ENCODE peak calls at places on chromosome 6, in four cellular contexts. H, C, Z and K are unnamed samples.

GRCh38 chr6:48978016-48978415 is 485.0 kb downstream of the MMUT start:
- DNase-seq in H (no peak), C (no peak), Z (no peak), K (no peak)

GRCh38 chr6:153668758-153669157 is 370.3 kb upstream of the OPRM1 start:
- DNase-seq in H (no peak), C (no peak), Z (no peak), K (no peak)

GRCh38 chr6:127288705-127289104 is 22.0 kb downstream of the RNF146 start:
- DNase-seq in H (no peak), C (no peak), Z (no peak), K (no peak)

GRCh38 chr6:45640081-45640491 is 262.4 kb upstream of the SUPT3H start:
- DNase-seq in H (no peak), C (no peak), Z (no peak), K (no peak)

GRCh38 chr6:3990692-3991491 is 88.0 kb downstream of the FAM217A start:
- DNase-seq in H (peak; percentile 89), C (peak; percentile 85), Z (peak; percentile 92), K (peak; percentile 85)

GRCh38 chr6:8064638-8065518 is 689 bp upstream of the BLOC1S5 start:
- DNase-seq in H (no peak), C (no peak), Z (no peak), K (no peak)

GRCh38 chr6:363909-364308 is 27.6 kb upstream of the IRF4 start:
- DNase-seq in H (no peak), C (no peak), Z (no peak), K (no peak)

GRCh38 chr6:33976425-33977360 is 169.2 kb downstream of the GRM4 start:
- DNase-seq in H (peak; percentile 47), C (no peak), Z (no peak), K (no peak)

GRCh38 chr6:155228549-155229166 is 35.2 kb upstream of the CLDN20 start:
- DNase-seq in H (no peak), C (peak; percentile 25), Z (no peak), K (no peak)

DNA sequence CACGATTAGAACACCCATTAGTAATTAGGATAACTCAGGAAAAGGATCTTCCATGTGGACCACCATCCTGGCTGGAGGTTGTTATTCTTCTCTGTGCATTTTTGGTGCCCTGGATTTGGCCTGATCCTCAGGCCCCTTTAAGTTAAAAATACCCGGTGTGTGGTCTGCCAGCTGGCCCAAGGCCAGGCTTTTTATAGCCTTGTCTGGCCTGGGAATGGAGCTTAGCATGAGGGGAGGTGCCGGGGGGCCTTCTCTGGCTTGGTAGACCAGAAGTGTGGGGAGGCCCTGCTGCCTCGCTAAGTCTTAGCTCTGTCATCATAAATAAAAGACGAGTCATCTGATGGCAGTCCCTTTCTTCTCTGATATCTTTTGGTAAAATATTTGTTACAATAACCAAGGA is 71.4 kb downstream of the ARID1B start:
- DNase-seq in H (no peak), C (no peak), Z (peak; percentile 88), K (peak; percentile 86)
- H3K4me1 ChIP-seq in H (no peaks in the 10 kb centered on the region), C (peaks cover 12% of the 10 kb centered on the region), Z (peaks cover 99% of the 10 kb centered on the region), K (peaks cover 96% of the 10 kb centered on the region)

GRCh38 chr6:93317587-93317986 is 101.8 kb downstream of the EPHA7 start:
- DNase-seq in H (no peak), C (no peak), Z (no peak), K (no peak)
- H3K9me3 ChIP-seq in H (no peaks in the 10 kb centered on the region), C (no peaks in the 10 kb centered on the region), Z (no peaks in the 10 kb centered on the region), K (no peaks in the 10 kb centered on the region)

GRCh38 chr6:124795879-124796838 is 166.1 kb upstream of the RNF217 start:
- DNase-seq in H (no peak), C (peak; percentile 11), Z (peak; percentile 26), K (no peak)
- TF ChIP-seq CTCF in H (no peak), C (peak; percentile 53), Z (peak; percentile 45), K (peak; percentile 53)

GRCh38 chr6:30885481-30885998 is 1.2 kb downstream of the DDR1 start:
- DNase-seq in H (peak; percentile 83), C (peak; percentile 89), Z (no peak), K (no peak)
- H3K4me1 ChIP-seq in H (peaks cover 10% of the 10 kb centered on the region), C (peaks cover 15% of the 10 kb centered on the region), Z (peaks cover 46% of the 10 kb centered on the region), K (peaks cover 41% of the 10 kb centered on the region)